ENCODE peak calls at places on chromosomes 11 and 22, in six cellular contexts. One of them, this sample, is unnamed.

GRCh38 chr22:42026705-42027104 is 28.1 kb downstream of the WBP2NL start:
- DNase-seq in psoas muscle: no peak
- DNase-seq in dorsolateral prefrontal cortex: no peak
- DNase-seq in uterus: no peak
- DNase-seq in CD8-positive, alpha-beta memory T cell: no peak
- DNase-seq in K562: no peak
- DNase-seq in this sample: no peak

GRCh38 chr22:17085277-17086091 is 684 bp downstream of the IL17RA start:
- DNase-seq in psoas muscle: peak; percentile 66
- DNase-seq in dorsolateral prefrontal cortex: no peak
- DNase-seq in uterus: peak; percentile 30
- DNase-seq in CD8-positive, alpha-beta memory T cell: peak; percentile 14
- DNase-seq in K562: peak; percentile 61
- DNase-seq in this sample: no peak

GRCh38 chr11:61516675-61517516 is 8.3 kb downstream of the LRRC10B start:
- DNase-seq in psoas muscle: peak; percentile 40
- DNase-seq in dorsolateral prefrontal cortex: no peak
- DNase-seq in uterus: no peak
- DNase-seq in CD8-positive, alpha-beta memory T cell: peak; percentile 50
- DNase-seq in K562: peak; percentile 90
- DNase-seq in this sample: no peak

GRCh38 chr11:131356201-131356600 is 14.2 kb upstream of the NTM start:
- DNase-seq in psoas muscle: no peak
- DNase-seq in dorsolateral prefrontal cortex: no peak
- DNase-seq in uterus: no peak
- DNase-seq in CD8-positive, alpha-beta memory T cell: no peak
- DNase-seq in K562: no peak
- DNase-seq in this sample: no peak

GRCh38 chr11:57763568-57763967 is 2.0 kb downstream of the CTNND1 start:
- DNase-seq in psoas muscle: no peak
- DNase-seq in dorsolateral prefrontal cortex: no peak
- DNase-seq in uterus: no peak
- DNase-seq in CD8-positive, alpha-beta memory T cell: no peak
- DNase-seq in K562: peak; percentile 40
- DNase-seq in this sample: no peak

GRCh38 chr11:116928102-116928777 is 90.8 kb upstream of the APOA1 start:
- DNase-seq in psoas muscle: no peak
- DNase-seq in dorsolateral prefrontal cortex: no peak
- DNase-seq in uterus: no peak
- DNase-seq in CD8-positive, alpha-beta memory T cell: no peak
- DNase-seq in K562: no peak
- DNase-seq in this sample: no peak

GRCh38 chr22:37088108-37088605 is 21.4 kb downstream of the TMPRSS6 start:
- DNase-seq in psoas muscle: no peak
- DNase-seq in dorsolateral prefrontal cortex: no peak
- DNase-seq in uterus: no peak
- DNase-seq in CD8-positive, alpha-beta memory T cell: no peak
- DNase-seq in K562: peak; percentile 53
- DNase-seq in this sample: no peak

GRCh38 chr11:31804439-31805036 is 6.6 kb downstream of the PAX6 start:
- DNase-seq in psoas muscle: no peak
- DNase-seq in dorsolateral prefrontal cortex: no peak
- DNase-seq in uterus: no peak
- DNase-seq in CD8-positive, alpha-beta memory T cell: no peak
- DNase-seq in K562: no peak
- DNase-seq in this sample: no peak

GRCh38 chr11:83459802-83460201 is 173.6 kb upstream of the CCDC90B start:
- DNase-seq in psoas muscle: no peak
- DNase-seq in dorsolateral prefrontal cortex: no peak
- DNase-seq in uterus: no peak
- DNase-seq in CD8-positive, alpha-beta memory T cell: no peak
- DNase-seq in K562: no peak
- DNase-seq in this sample: no peak

GRCh38 chr11:126061707-126062678 is 673 bp downstream of the CDON start:
- DNase-seq in psoas muscle: peak; percentile 19
- DNase-seq in dorsolateral prefrontal cortex: no peak
- DNase-seq in uterus: peak; percentile 46
- DNase-seq in CD8-positive, alpha-beta memory T cell: peak; percentile 14
- DNase-seq in K562: peak; percentile 12
- DNase-seq in this sample: no peak

GRCh38 chr22:31122532-31123291 is at the start of gene INPP5J:
- DNase-seq in psoas muscle: peak; percentile 40
- DNase-seq in dorsolateral prefrontal cortex: no peak
- DNase-seq in uterus: peak; percentile 67
- DNase-seq in CD8-positive, alpha-beta memory T cell: no peak
- DNase-seq in K562: peak; percentile 24
- DNase-seq in this sample: no peak

GRCh38 chr11:116535954-116536353 is 236.8 kb downstream of the BUD13 start:
- DNase-seq in psoas muscle: no peak
- DNase-seq in dorsolateral prefrontal cortex: no peak
- DNase-seq in uterus: no peak
- DNase-seq in CD8-positive, alpha-beta memory T cell: no peak
- DNase-seq in K562: no peak
- DNase-seq in this sample: no peak

GRCh38 chr22:42769574-42770447 is 49.1 kb upstream of the A4GALT start:
- DNase-seq in psoas muscle: peak; percentile 64
- DNase-seq in dorsolateral prefrontal cortex: no peak
- DNase-seq in uterus: peak; percentile 85
- DNase-seq in CD8-positive, alpha-beta memory T cell: no peak
- DNase-seq in K562: peak; percentile 62
- DNase-seq in this sample: no peak

GRCh38 chr11:114147389-114148382 is 88.2 kb downstream of the ZBTB16 start:
- DNase-seq in psoas muscle: no peak
- DNase-seq in dorsolateral prefrontal cortex: no peak
- DNase-seq in uterus: no peak
- DNase-seq in CD8-positive, alpha-beta memory T cell: no peak
- DNase-seq in K562: peak; percentile 33
- DNase-seq in this sample: no peak

DNA sequence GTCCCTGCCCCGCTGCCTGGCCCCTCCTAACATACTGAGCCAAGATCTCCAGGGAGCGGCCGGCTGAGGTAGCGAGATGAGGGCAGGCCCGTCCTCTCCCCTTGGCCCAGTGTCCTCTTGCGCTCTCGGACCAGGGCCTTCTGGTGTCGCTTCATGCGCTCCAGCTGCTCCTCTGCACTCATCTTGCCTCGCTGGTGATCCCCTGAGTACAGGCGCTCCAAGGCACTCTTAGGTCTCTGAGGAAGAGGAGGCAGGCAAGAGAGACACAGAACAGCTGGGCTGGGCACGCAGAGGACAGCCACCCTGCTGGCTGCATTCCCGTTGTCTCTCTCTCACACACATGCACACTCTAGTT is 50.6 kb downstream of the C11orf58 start:
- DNase-seq in psoas muscle: no peak
- DNase-seq in dorsolateral prefrontal cortex: no peak
- DNase-seq in uterus: no peak
- DNase-seq in CD8-positive, alpha-beta memory T cell: no peak
- DNase-seq in K562: no peak
- DNase-seq in this sample: no peak
- H3K27ac ChIP-seq in psoas muscle: no peak overlapping the region
- H3K27ac ChIP-seq in dorsolateral prefrontal cortex: no peak overlapping the region
- H3K27ac ChIP-seq in uterus: no peak overlapping the region
- H3K27ac ChIP-seq in CD8-positive, alpha-beta memory T cell: no peak overlapping the region
- H3K27ac ChIP-seq in K562: no peak overlapping the region
- H3K27ac ChIP-seq in this sample: peak overlapping the region; percentile 14

GRCh38 chr11:68038718-68039525 is at the start of gene TCIRG1:
- DNase-seq in psoas muscle: peak; percentile 90
- DNase-seq in dorsolateral prefrontal cortex: no peak
- DNase-seq in uterus: peak; percentile 87
- DNase-seq in CD8-positive, alpha-beta memory T cell: peak; percentile 44
- DNase-seq in K562: peak; percentile 91
- DNase-seq in this sample: no peak
- H3K27ac ChIP-seq in psoas muscle: peak within 1 kb of the TSS; percentile 77
- H3K27ac ChIP-seq in dorsolateral prefrontal cortex: peak within 1 kb of the TSS; percentile 53
- H3K27ac ChIP-seq in uterus: peak within 1 kb of the TSS; percentile 87
- H3K27ac ChIP-seq in CD8-positive, alpha-beta memory T cell: peak within 1 kb of the TSS; percentile 92
- H3K27ac ChIP-seq in K562: peak within 1 kb of the TSS; percentile 83
- H3K27ac ChIP-seq in this sample: peak within 1 kb of the TSS; percentile 89

GRCh38 chr11:67507242-67507890 is 596 bp downstream of the CDK2AP2 start:
- DNase-seq in psoas muscle: no peak
- DNase-seq in dorsolateral prefrontal cortex: no peak
- DNase-seq in uterus: no peak
- DNase-seq in CD8-positive, alpha-beta memory T cell: peak; percentile 50
- DNase-seq in K562: peak; percentile 55
- DNase-seq in this sample: no peak
- H3K27ac ChIP-seq in psoas muscle: peak overlapping the region; percentile 99
- H3K27ac ChIP-seq in dorsolateral prefrontal cortex: peak overlapping the region; percentile 98
- H3K27ac ChIP-seq in uterus: peak overlapping the region; percentile 90
- H3K27ac ChIP-seq in CD8-positive, alpha-beta memory T cell: peak overlapping the region; percentile 98
- H3K27ac ChIP-seq in K562: peak overlapping the region; percentile 78
- H3K27ac ChIP-seq in this sample: peak overlapping the region; percentile 96

GRCh38 chr11:16603245-16603644 is 135.2 kb upstream of the C11orf58 start:
- DNase-seq in psoas muscle: no peak
- DNase-seq in dorsolateral prefrontal cortex: no peak
- DNase-seq in uterus: no peak
- DNase-seq in CD8-positive, alpha-beta memory T cell: no peak
- DNase-seq in K562: peak; percentile 19
- DNase-seq in this sample: no peak

GRCh38 chr11:16603890-16604783 is 134.3 kb upstream of the C11orf58 start:
- DNase-seq in psoas muscle: peak; percentile 70
- DNase-seq in dorsolateral prefrontal cortex: no peak
- DNase-seq in uterus: no peak
- DNase-seq in CD8-positive, alpha-beta memory T cell: no peak
- DNase-seq in K562: peak; percentile 60
- DNase-seq in this sample: no peak

GRCh38 chr11:16605971-16606783 is 132.3 kb upstream of the C11orf58 start:
- DNase-seq in psoas muscle: peak; percentile 92
- DNase-seq in dorsolateral prefrontal cortex: peak; percentile 83
- DNase-seq in uterus: peak; percentile 82
- DNase-seq in CD8-positive, alpha-beta memory T cell: peak; percentile 47
- DNase-seq in K562: peak; percentile 76
- DNase-seq in this sample: no peak

GRCh38 chr11:16605440-16605970 is 132.9 kb upstream of the C11orf58 start:
- DNase-seq in psoas muscle: peak; percentile 28
- DNase-seq in dorsolateral prefrontal cortex: no peak
- DNase-seq in uterus: peak; percentile 13
- DNase-seq in CD8-positive, alpha-beta memory T cell: no peak
- DNase-seq in K562: peak; percentile 36
- DNase-seq in this sample: no peak

GRCh38 chr11:16604784-16605439 is 133.5 kb upstream of the C11orf58 start:
- DNase-seq in psoas muscle: peak; percentile 52
- DNase-seq in dorsolateral prefrontal cortex: no peak
- DNase-seq in uterus: no peak
- DNase-seq in CD8-positive, alpha-beta memory T cell: no peak
- DNase-seq in K562: peak; percentile 64
- DNase-seq in this sample: no peak
- H3K27ac ChIP-seq in psoas muscle: peak overlapping the region; percentile 98
- H3K27ac ChIP-seq in dorsolateral prefrontal cortex: peak overlapping the region; percentile 80
- H3K27ac ChIP-seq in uterus: peak overlapping the region; percentile 67
- H3K27ac ChIP-seq in CD8-positive, alpha-beta memory T cell: peak overlapping the region; percentile 31
- H3K27ac ChIP-seq in K562: peak overlapping the region; percentile 90
- H3K27ac ChIP-seq in this sample: peak overlapping the region; percentile 90

DNA sequence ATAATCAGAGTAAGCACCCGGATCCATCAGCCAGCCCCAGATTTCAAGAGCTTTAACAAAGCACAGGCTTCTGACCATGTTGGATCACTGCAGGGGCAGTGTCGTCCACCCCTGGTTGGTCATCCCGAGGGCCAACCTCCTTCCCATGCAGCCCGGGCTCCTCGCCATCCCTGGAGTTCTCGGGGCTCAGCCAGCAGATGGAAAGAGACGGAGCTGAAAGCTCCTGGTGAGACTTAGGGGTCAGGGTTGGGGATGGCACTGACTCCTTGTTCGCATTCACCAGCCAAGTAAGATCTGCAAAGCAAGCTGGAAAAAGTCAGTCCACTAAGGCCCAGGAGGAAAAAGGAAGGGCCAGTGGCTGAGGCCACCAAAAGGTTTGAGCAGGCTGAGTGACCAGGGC is 888.9 kb downstream of the BRD1 start:
- DNase-seq in psoas muscle: no peak
- DNase-seq in dorsolateral prefrontal cortex: peak; percentile 18
- DNase-seq in uterus: no peak
- DNase-seq in CD8-positive, alpha-beta memory T cell: no peak
- DNase-seq in K562: no peak
- DNase-seq in this sample: no peak
- H3K27ac ChIP-seq in psoas muscle: no peak overlapping the region
- H3K27ac ChIP-seq in dorsolateral prefrontal cortex: no peak overlapping the region
- H3K27ac ChIP-seq in uterus: no peak overlapping the region
- H3K27ac ChIP-seq in CD8-positive, alpha-beta memory T cell: no peak overlapping the region
- H3K27ac ChIP-seq in K562: no peak overlapping the region
- H3K27ac ChIP-seq in this sample: no peak overlapping the region

GRCh38 chr11:66981976-66982578 is 7.0 kb downstream of the C11orf86 start:
- DNase-seq in psoas muscle: peak; percentile 86
- DNase-seq in dorsolateral prefrontal cortex: peak; percentile 55
- DNase-seq in uterus: peak; percentile 63
- DNase-seq in CD8-positive, alpha-beta memory T cell: no peak
- DNase-seq in K562: peak; percentile 72
- DNase-seq in this sample: peak; percentile 7
- H3K27ac ChIP-seq in psoas muscle: no peak overlapping the region
- H3K27ac ChIP-seq in dorsolateral prefrontal cortex: no peak overlapping the region
- H3K27ac ChIP-seq in uterus: no peak overlapping the region
- H3K27ac ChIP-seq in CD8-positive, alpha-beta memory T cell: peak overlapping the region; percentile 31
- H3K27ac ChIP-seq in K562: peak overlapping the region; percentile 38
- H3K27ac ChIP-seq in this sample: peak overlapping the region; percentile 44

DNA sequence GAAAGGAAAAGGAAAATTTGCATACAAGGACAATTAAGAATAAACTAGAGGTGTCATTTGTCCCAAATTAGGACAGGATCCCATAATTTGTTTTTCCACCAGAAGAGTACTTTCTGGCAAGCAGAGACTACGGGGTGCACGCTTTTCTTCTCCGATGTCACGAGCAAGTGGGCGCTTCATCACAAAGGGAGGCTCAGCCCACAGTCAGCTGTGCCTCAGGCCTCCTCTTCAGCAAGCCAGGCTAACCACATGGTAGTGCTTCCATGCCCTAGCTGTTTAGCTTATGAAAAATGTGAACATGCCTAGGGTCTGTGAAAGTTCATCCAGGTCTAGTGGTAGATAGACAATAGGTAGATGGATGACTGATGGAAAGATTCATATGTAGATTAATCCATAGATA is 68.8 kb upstream of the LDLRAD3 start:
- DNase-seq in psoas muscle: no peak
- DNase-seq in dorsolateral prefrontal cortex: no peak
- DNase-seq in uterus: no peak
- DNase-seq in CD8-positive, alpha-beta memory T cell: no peak
- DNase-seq in K562: no peak
- DNase-seq in this sample: no peak
- H3K27ac ChIP-seq in psoas muscle: no peak overlapping the region
- H3K27ac ChIP-seq in dorsolateral prefrontal cortex: no peak overlapping the region
- H3K27ac ChIP-seq in uterus: no peak overlapping the region
- H3K27ac ChIP-seq in CD8-positive, alpha-beta memory T cell: no peak overlapping the region
- H3K27ac ChIP-seq in K562: no peak overlapping the region
- H3K27ac ChIP-seq in this sample: no peak overlapping the region

GRCh38 chr11:121359587-121359986 is 67.0 kb downstream of the SC5D start:
- DNase-seq in psoas muscle: no peak
- DNase-seq in dorsolateral prefrontal cortex: no peak
- DNase-seq in uterus: no peak
- DNase-seq in CD8-positive, alpha-beta memory T cell: no peak
- DNase-seq in K562: no peak
- DNase-seq in this sample: no peak
- H3K27ac ChIP-seq in psoas muscle: no peak overlapping the region
- H3K27ac ChIP-seq in dorsolateral prefrontal cortex: no peak overlapping the region
- H3K27ac ChIP-seq in uterus: no peak overlapping the region
- H3K27ac ChIP-seq in CD8-positive, alpha-beta memory T cell: no peak overlapping the region
- H3K27ac ChIP-seq in K562: no peak overlapping the region
- H3K27ac ChIP-seq in this sample: no peak overlapping the region